ENCODE peak calls at places on chromosomes 11 and 22, in ten cellular contexts. E is thoracic aorta; O is pancreas; X is uterus; L is CD8-positive, alpha-beta T cell; I is heart left ventricle; G is left ventricle myocardium inferior; H is endodermal cell; S is thyroid gland; J is heart right ventricle. T is an unnamed sample. For H3K36me3, the result is how much of the 10 kb centered on the place peaks cover.

GRCh38 chr11:86483591-86484163 is 109.0 kb downstream of the CCDC81 start:
- DNase-seq in S (no peak), G (no peak), X (peak), H (no peak), J (no peak), E (no peak), O (no peak), L (no peak), I (no peak), T (no peak)

GRCh38 chr22:33000342-33001280 is 57.6 kb downstream of the SYN3 start:
- DNase-seq in G (peak), X (peak), E (no peak), O (peak), J (peak), S (peak), H (peak), L (no peak), I (peak), T (peak)

GRCh38 chr11:68099474-68100405 is 21.4 kb downstream of the CHKA start:
- DNase-seq in L (peak), S (peak), X (peak), E (no peak), I (peak), H (peak), J (peak), O (peak), G (no peak), T (no peak)

GRCh38 chr11:13207665-13208594 is 69.7 kb upstream of the BMAL1 start:
- DNase-seq in J (no peak), S (peak), O (no peak), L (no peak), X (peak), I (no peak), E (no peak), G (no peak), H (peak), T (no peak)

GRCh38 chr22:20440637-20441591 is 3.3 kb upstream of the SCARF2 start:
- DNase-seq in G (no peak), J (no peak), S (peak), H (peak), I (no peak), E (no peak), L (no peak), O (peak), X (no peak), T (no peak)

GRCh38 chr22:49994361-49995058 is 18.1 kb downstream of the IL17REL start:
- DNase-seq in J (no peak), I (no peak), E (no peak), O (peak), H (no peak), L (no peak), G (no peak), S (no peak), X (no peak), T (no peak)

GRCh38 chr11:61950035-61950547 is at the start of gene BEST1:
- DNase-seq in H (no peak), G (no peak), X (no peak), E (no peak), O (no peak), L (no peak), I (no peak), S (no peak), J (no peak), T (no peak)

GRCh38 chr11:105609832-105610781 is at the start of gene GRIA4:
- DNase-seq in J (peak), X (no peak), S (no peak), G (no peak), O (peak), L (no peak), H (peak), E (no peak), I (peak), T (no peak)

GRCh38 chr22:39733191-39733590 is 160.4 kb downstream of the ENTHD1 start:
- DNase-seq in X (no peak), J (no peak), H (no peak), S (no peak), I (no peak), O (no peak), E (no peak), G (no peak), L (no peak), T (no peak)

GRCh38 chr11:118907051-118907748 is 18.5 kb downstream of the BCL9L start:
- DNase-seq in O (peak), L (peak), H (peak), J (peak), G (peak), X (peak), E (peak), I (peak), S (peak), T (peak)

GRCh38 chr11:1853376-1854131 is 670 bp downstream of the LSP1 start:
- DNase-seq in H (no peak), J (no peak), X (no peak), L (no peak), G (no peak), I (no peak), S (no peak), O (peak), E (no peak), T (no peak)

GRCh38 chr11:129458278-129458677 is 82.6 kb downstream of the BARX2 start:
- DNase-seq in G (no peak), O (no peak), L (no peak), J (no peak), I (no peak), H (no peak), X (no peak), S (no peak), E (no peak), T (no peak)

GRCh38 chr22:24580276-24580675 is 12.6 kb downstream of the LRRC75B start:
- DNase-seq in J (no peak), L (no peak), O (no peak), H (no peak), S (no peak), I (no peak), G (no peak), E (no peak), X (no peak), T (no peak)

GRCh38 chr11:34565417-34566208 is 52.0 kb upstream of the ELF5 start:
- DNase-seq in O (no peak), J (no peak), G (no peak), L (no peak), E (no peak), X (no peak), S (no peak), I (no peak), H (peak), T (no peak)

GRCh38 chr11:121198491-121198890 is 94.1 kb upstream of the SC5D start:
- DNase-seq in G (no peak), E (no peak), O (no peak), I (no peak), H (no peak), J (no peak), X (no peak), L (no peak), S (no peak), T (no peak)

GRCh38 chr11:67438121-67438902 is 830 bp upstream of the PTPRCAP start:
- DNase-seq in I (no peak), E (no peak), J (no peak), O (peak), X (no peak), G (no peak), L (peak), S (no peak), H (no peak), T (peak)

GRCh38 chr11:69464621-69464960 is 16.9 kb upstream of the LINC01488 start:
- DNase-seq in G (no peak), S (no peak), I (no peak), O (peak), L (no peak), J (no peak), H (no peak), E (no peak), X (no peak), T (no peak)

GRCh38 chr11:9090488-9091043 is 833 bp downstream of the SCUBE2 start:
- DNase-seq in G (no peak), E (no peak), S (no peak), X (no peak), J (no peak), O (no peak), H (no peak), L (no peak), I (no peak), T (no peak)

GRCh38 chr11:83744620-83745192 is 458.5 kb upstream of the CCDC90B start:
- DNase-seq in X (no peak), J (no peak), L (no peak), G (no peak), S (no peak), O (no peak), I (no peak), H (no peak), E (no peak), T (no peak)

GRCh38 chr22:49930596-49931412 is 12.4 kb downstream of the CRELD2 start:
- DNase-seq in L (no peak), E (peak), I (peak), S (peak), G (peak), J (no peak), H (peak), O (peak), X (peak), T (peak)

GRCh38 chr11:118973985-118974384 is 2.4 kb downstream of the FOXR1 start:
- DNase-seq in L (no peak), G (no peak), E (no peak), J (no peak), H (no peak), I (no peak), O (no peak), S (no peak), X (no peak), T (no peak)

DNA sequence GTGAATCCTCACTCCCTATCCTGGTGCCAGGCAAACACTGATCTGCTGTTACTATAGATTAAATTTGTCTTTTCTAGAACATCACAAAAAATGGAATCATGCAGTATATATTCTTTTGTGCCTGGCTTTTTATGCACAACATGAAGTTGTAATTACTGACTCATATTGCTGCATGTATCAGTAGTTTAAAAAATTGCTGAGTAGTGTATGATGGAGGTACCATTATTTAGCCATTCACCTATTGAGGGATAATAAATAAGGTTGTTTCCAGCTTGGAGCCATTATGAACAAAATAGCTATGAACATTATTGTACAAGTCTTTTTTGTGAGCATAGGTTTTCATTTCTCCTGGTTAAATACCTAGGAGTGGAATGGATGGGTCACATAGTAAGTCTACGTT is 111.4 kb downstream of the USP35 start:
- DNase-seq in L (no peak), G (no peak), I (no peak), O (no peak), H (no peak), E (no peak), X (no peak), S (no peak), J (no peak), T (no peak)
- H3K36me3 ChIP-seq in L (under half), G (under half), I (under half), O (under half), H (under half), E (under half), X (under half), S (under half), J (under half), T (under half)

GRCh38 chr11:123653405-123653996 is 923 bp downstream of the SCN3B start:
- DNase-seq in J (no peak), I (no peak), L (no peak), O (no peak), E (no peak), G (no peak), H (no peak), S (no peak), X (no peak), T (no peak)

GRCh38 chr11:123650901-123651300 is 3.5 kb downstream of the SCN3B start:
- DNase-seq in O (no peak), L (no peak), I (no peak), X (no peak), G (no peak), S (no peak), E (no peak), H (no peak), J (no peak), T (no peak)

GRCh38 chr11:123653997-123654565 is 343 bp downstream of the SCN3B start:
- DNase-seq in O (peak), I (peak), G (peak), E (no peak), L (no peak), X (no peak), H (peak), S (peak), J (peak), T (peak)

GRCh38 chr11:123659311-123659710 is 4.9 kb upstream of the SCN3B start:
- DNase-seq in G (no peak), L (no peak), E (no peak), S (no peak), J (no peak), H (no peak), X (peak), O (no peak), I (no peak), T (no peak)

DNA sequence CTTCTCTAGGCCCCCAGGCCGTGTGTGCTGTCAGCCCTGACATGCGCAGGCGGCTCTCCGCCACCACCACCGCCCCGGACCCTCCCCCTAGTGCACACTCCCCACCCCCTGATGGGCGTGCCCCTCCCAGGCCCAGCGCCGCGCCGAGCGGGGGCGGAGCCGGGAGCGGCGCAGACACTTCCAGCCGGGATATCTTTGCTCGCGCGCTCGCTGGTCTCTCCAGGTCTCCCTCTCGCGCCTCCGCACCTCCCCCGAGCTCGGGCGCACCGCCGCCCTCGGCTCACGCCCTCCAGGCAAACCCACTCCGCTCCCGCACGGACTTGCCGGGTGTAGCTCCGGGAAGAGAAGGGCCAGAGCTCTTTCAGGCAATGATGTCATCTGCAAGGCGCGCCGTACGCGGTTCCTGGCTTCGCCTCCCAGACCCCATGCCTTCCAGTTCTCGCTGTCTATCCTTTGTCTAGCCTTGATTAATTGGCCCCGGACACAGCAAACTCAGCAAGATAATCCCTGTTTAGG is at the start of gene SCN3B:
- DNase-seq in E (no peak), G (peak), J (peak), S (peak), X (peak), I (peak), H (peak), L (no peak), O (peak), T (peak)
- H3K4me3 ChIP-seq in E (peak), G (peak), J (peak), S (peak), X (peak), I (peak), H (peak), L (peak), O (peak), T (peak)

GRCh38 chr22:22099194-22099486 is 116.6 kb upstream of the TOP3B start:
- DNase-seq in H (no peak), O (no peak), E (no peak), J (no peak), X (no peak), L (no peak), G (no peak), I (no peak), S (no peak), T (peak)
- TF ChIP-seq CTCF in H (no peak), O (no peak), E (no peak), J (no peak), X (no peak), L (no peak), G (no peak), I (no peak), S (no peak), T (no peak)

GRCh38 chr22:43013355-43014061 is 1.4 kb downstream of the PACSIN2 start:
- DNase-seq in G (no peak), E (no peak), I (no peak), O (peak), J (no peak), X (no peak), L (no peak), S (no peak), H (no peak), T (no peak)
- H3K36me3 ChIP-seq in G (under half), E (under half), I (under half), O (under half), J (under half), X (under half), L (under half), S (under half), H (under half), T (under half)

GRCh38 chr11:133529807-133530500 is 2.3 kb downstream of the OPCML start:
- DNase-seq in I (no peak), S (no peak), G (no peak), X (no peak), J (no peak), L (no peak), E (no peak), H (peak), O (no peak), T (no peak)

GRCh38 chr11:133530501-133530835 is 1.8 kb downstream of the OPCML start:
- DNase-seq in X (no peak), O (no peak), L (no peak), H (peak), E (no peak), G (no peak), S (no peak), I (no peak), J (no peak), T (no peak)

GRCh38 chr11:133531450-133531849 is 851 bp downstream of the OPCML start:
- DNase-seq in I (no peak), X (no peak), L (no peak), H (peak), E (no peak), S (no peak), O (no peak), J (no peak), G (no peak), T (no peak)

GRCh38 chr11:133533205-133533604 is 904 bp upstream of the OPCML start:
- DNase-seq in H (no peak), S (no peak), E (no peak), G (no peak), X (no peak), L (no peak), O (no peak), J (no peak), I (no peak), T (no peak)

DNA sequence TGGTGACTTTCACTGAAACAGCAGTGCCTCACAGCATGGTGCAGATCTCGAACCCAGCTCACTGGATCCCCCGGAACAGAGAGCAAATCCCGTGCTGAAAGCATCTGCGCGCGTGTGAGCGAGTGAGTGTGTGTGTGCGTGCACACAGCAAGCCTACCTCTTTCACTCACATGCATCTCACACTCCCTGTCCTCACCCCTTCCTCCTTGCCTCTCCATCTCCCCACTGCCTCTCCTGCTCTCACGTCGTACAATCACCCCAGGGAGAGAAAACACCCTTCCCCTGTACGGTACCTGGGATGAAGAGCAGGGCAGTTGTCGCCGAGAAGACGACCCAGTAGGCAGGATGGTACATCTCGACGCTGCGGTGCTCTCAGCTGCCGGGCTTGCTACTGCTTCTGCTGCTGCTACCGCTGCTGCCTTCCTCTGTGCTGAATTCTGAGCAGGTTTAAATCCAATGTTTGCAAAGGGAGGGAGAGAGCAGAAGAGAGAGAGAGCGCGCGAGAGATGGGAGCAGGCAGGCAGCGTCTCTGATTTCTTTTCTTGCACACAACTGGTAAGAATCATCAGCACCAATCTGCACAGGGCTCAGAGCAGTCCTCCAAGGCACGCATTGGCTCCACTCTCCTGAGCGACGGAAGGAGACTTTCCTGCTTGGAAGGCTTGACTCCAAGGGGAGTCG is at the start of gene OPCML:
- DNase-seq in E (no peak), L (no peak), S (no peak), H (peak), X (no peak), I (no peak), J (no peak), G (no peak), O (no peak), T (no peak)
- H3K4me3 ChIP-seq in E (no peak), L (no peak), S (no peak), H (peak), X (no peak), I (no peak), J (no peak), G (no peak), O (no peak), T (no peak)

GRCh38 chr11:59756845-59757244 is 1.7 kb downstream of the STX3 start:
- DNase-seq in G (no peak), O (no peak), E (no peak), H (peak), X (peak), J (no peak), I (no peak), S (peak), L (no peak), T (no peak)
- TF ChIP-seq CTCF in G (no peak), O (no peak), E (no peak), H (no peak), X (no peak), J (no peak), I (no peak), S (no peak), L (no peak), T (no peak)

GRCh38 chr11:64359712-64360402 is 895 bp downstream of the RPS6KA4 start:
- DNase-seq in J (no peak), X (no peak), E (no peak), L (no peak), O (no peak), I (no peak), S (peak), G (no peak), H (peak), T (peak)

GRCh38 chr11:64361659-64362058 is 2.7 kb downstream of the RPS6KA4 start:
- DNase-seq in S (no peak), O (no peak), G (no peak), X (no peak), J (no peak), I (no peak), H (no peak), E (no peak), L (no peak), T (no peak)

GRCh38 chr11:64364435-64364834 is 5.5 kb downstream of the RPS6KA4 start:
- DNase-seq in S (no peak), O (no peak), L (no peak), E (no peak), G (no peak), X (no peak), J (no peak), I (no peak), H (no peak), T (no peak)

GRCh38 chr11:64360403-64360980 is 1.5 kb downstream of the RPS6KA4 start:
- DNase-seq in E (no peak), I (no peak), O (no peak), X (no peak), L (no peak), H (peak), G (no peak), S (no peak), J (no peak), T (no peak)

DNA sequence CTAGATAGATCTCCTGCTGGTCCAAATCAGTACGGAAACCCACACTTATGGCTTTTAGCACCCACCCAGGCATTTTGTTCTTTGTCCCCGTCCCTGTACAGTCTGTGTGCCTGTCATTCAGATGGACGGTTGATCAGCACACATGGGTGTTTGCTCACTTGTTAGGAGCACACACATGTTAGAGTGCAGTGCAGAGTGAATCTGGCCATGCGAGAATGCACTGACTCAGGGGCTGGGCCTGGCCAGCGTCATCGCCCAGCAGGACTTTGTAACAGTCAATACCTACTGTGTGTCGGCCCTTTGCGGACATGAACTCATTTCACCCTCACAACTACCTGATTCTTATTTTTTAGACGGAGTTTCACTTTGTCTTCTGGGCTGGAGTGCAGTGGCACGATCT is 3.4 kb downstream of the RPS6KA4 start:
- DNase-seq in H (no peak), S (no peak), J (no peak), I (no peak), O (no peak), G (no peak), X (no peak), E (no peak), L (no peak), T (no peak)
- H3K36me3 ChIP-seq in H (under half), S (half or more), J (under half), I (under half), O (under half), G (half or more), X (under half), E (under half), L (under half), T (under half)

GRCh38 chr11:47980907-47981621 is 705 bp downstream of the PTPRJ start:
- DNase-seq in S (peak), I (peak), L (no peak), X (no peak), E (no peak), O (peak), J (peak), H (peak), G (peak), T (peak)

GRCh38 chr11:47981667-47982404 is 1.5 kb downstream of the PTPRJ start:
- DNase-seq in X (no peak), I (no peak), G (peak), E (no peak), S (no peak), J (peak), L (no peak), O (peak), H (no peak), T (peak)

GRCh38 chr11:47977651-47978050 is 2.7 kb upstream of the PTPRJ start:
- DNase-seq in H (no peak), E (no peak), G (no peak), O (no peak), S (no peak), X (no peak), L (no peak), J (no peak), I (no peak), T (no peak)

GRCh38 chr11:47980093-47980906 is at the start of gene PTPRJ:
- DNase-seq in I (peak), L (peak), H (peak), O (peak), X (peak), G (peak), E (no peak), S (peak), J (peak), T (peak)

GRCh38 chr11:47979378-47980092 is 824 bp upstream of the PTPRJ start:
- DNase-seq in O (no peak), H (peak), X (no peak), G (no peak), J (no peak), I (no peak), E (no peak), L (no peak), S (peak), T (no peak)
- H3K4me3 ChIP-seq in O (peak), H (peak), X (peak), G (peak), J (peak), I (peak), E (peak), L (peak), S (no peak), T (no peak)

T was measured in GM06990.